ENCODE peak calls at places on chromosomes 12 and 14, in four cellular contexts. R is activated CD8-positive, alpha-beta T cell treated with anti-CD3 and anti-CD28 coated beads for 36 hours; O is activated T-helper 9 cell treated with anti-CD3 and anti-CD28 coated beads, Interleukin-2, amount 50 U/mL, for 16 hours; N is stimulated activated CD4-positive, alpha-beta T cell treated with anti-CD3 and anti-CD28 coated beads, Interleukin-1b, Interleukin-23, amount 100 ng/mL, for 4 hours. I is an unnamed sample.

GRCh38 chr12:26938660-26939185 is 453 bp downstream of the FGFR1OP2 start:
- DNase-seq in R (peak; percentile 45), O (peak; percentile 8), N (no peak), I (no peak)

GRCh38 chr12:89179983-89180382 is 172.3 kb downstream of the DUSP6 start:
- DNase-seq in R (no peak), O (no peak), N (no peak), I (no peak)

GRCh38 chr12:11577658-11578260 is 71.7 kb upstream of the ETV6 start:
- DNase-seq in R (no peak), O (no peak), N (no peak), I (no peak)

GRCh38 chr14:52429451-52429850 is 115.3 kb downstream of the PTGER2 start:
- DNase-seq in R (no peak), O (no peak), N (no peak), I (no peak)

GRCh38 chr12:94305293-94305957 is 154.2 kb downstream of the CEP83 start:
- DNase-seq in R (peak; percentile 79), O (no peak), N (peak; percentile 12), I (no peak)

GRCh38 chr14:24052656-24053547 is 1.1 kb downstream of the CARMIL3 start:
- DNase-seq in R (peak; percentile 92), O (peak; percentile 56), N (peak; percentile 54), I (no peak)

GRCh38 chr12:124406043-124406442 is 111.2 kb downstream of the RFLNA start:
- DNase-seq in R (no peak), O (no peak), N (no peak), I (no peak)

GRCh38 chr12:109291531-109292341 is 17.3 kb downstream of the FOXN4 start:
- DNase-seq in R (peak; percentile 14), O (no peak), N (no peak), I (no peak)

GRCh38 chr14:73173092-73173735 is 36.9 kb downstream of the PSEN1 start:
- DNase-seq in R (peak; percentile 27), O (no peak), N (no peak), I (no peak)

GRCh38 chr14:36771256-36771655 is 109.6 kb downstream of the PAX9 start:
- DNase-seq in R (no peak), O (no peak), N (no peak), I (no peak)

GRCh38 chr12:97148941-97149559 is 242.0 kb downstream of the NEDD1 start:
- DNase-seq in R (peak; percentile 70), O (no peak), N (peak; percentile 1), I (peak; percentile 75)

GRCh38 chr14:106883218-106883692 is 1356.9 kb downstream of the TMEM121 start:
- DNase-seq in R (peak; percentile 85), O (peak; percentile 10), N (no peak), I (no peak)

GRCh38 chr12:116233669-116234068 is 43.8 kb downstream of the MED13L start:
- DNase-seq in R (no peak), O (no peak), N (no peak), I (no peak)

GRCh38 chr14:43692706-43693105 is 814.4 kb downstream of the FSCB start:
- DNase-seq in R (no peak), O (no peak), N (no peak), I (no peak)

GRCh38 chr12:113422929-113423669 is 919 bp downstream of the SDSL start:
- DNase-seq in R (no peak), O (no peak), N (no peak), I (no peak)

GRCh38 chr14:72904840-72905561 is 11.1 kb upstream of the DPF3 start:
- DNase-seq in R (peak; percentile 72), O (peak; percentile 41), N (peak; percentile 55), I (no peak)

GRCh38 chr12:121217066-121217465 is 7.1 kb downstream of the P2RX4 start:
- DNase-seq in R (no peak), O (no peak), N (no peak), I (no peak)

GRCh38 chr12:63301311-63301710 is 150.3 kb upstream of the AVPR1A start:
- DNase-seq in R (no peak), O (no peak), N (no peak), I (no peak)

GRCh38 chr12:55727643-55728184 is 1.1 kb downstream of the CD63 start:
- DNase-seq in R (no peak), O (no peak), N (no peak), I (peak; percentile 87)

GRCh38 chr14:101898416-101898815 is 66.0 kb upstream of the DYNC1H1 start:
- DNase-seq in R (no peak), O (no peak), N (no peak), I (no peak)

GRCh38 chr12:113231275-113232231 is 10.3 kb downstream of the TPCN1 start:
- DNase-seq in R (no peak), O (no peak), N (no peak), I (no peak)

GRCh38 chr12:69431604-69432222 is 38.5 kb upstream of the FRS2 start:
- DNase-seq in R (no peak), O (no peak), N (no peak), I (no peak)

GRCh38 chr12:68137278-68137930 is 22.1 kb downstream of the IFNG start:
- DNase-seq in R (peak; percentile 52), O (no peak), N (no peak), I (no peak)

GRCh38 chr12:88865537-88865936 is 285.3 kb upstream of the KITLG start:
- DNase-seq in R (no peak), O (no peak), N (no peak), I (no peak)